ENCODE peak calls at places on chromosomes 4 and X, in four cellular contexts. V is GM12878, I is K562, A is HL-60. F is an unnamed sample.

GRCh38 chr4:87977521-87978278 is 2.2 kb downstream of the SPP1 start:
- DNase-seq in A (no peak), I (no peak), V (no peak), F (no peak)

GRCh38 chr4:139552908-139553307 is 3.1 kb downstream of the SETD7 start:
- DNase-seq in I (no peak), A (no peak), V (no peak), F (no peak)

GRCh38 chr4:132642196-132642817 is 506.8 kb upstream of the PCDH10 start:
- DNase-seq in V (peak; percentile 3), I (peak; percentile 16), A (peak; percentile 8), F (no peak)

GRCh38 chr4:17385403-17385802 is 126.5 kb downstream of the QDPR start:
- DNase-seq in V (peak; percentile 24), A (peak; percentile 12), I (no peak), F (no peak)

GRCh38 chr4:119131160-119131559 is 4.5 kb upstream of the MYOZ2 start:
- DNase-seq in I (no peak), V (no peak), A (no peak), F (no peak)

GRCh38 chr4:177222776-177223175 is 86.9 kb upstream of the NEIL3 start:
- DNase-seq in I (no peak), A (no peak), V (no peak), F (no peak)

GRCh38 chrX:96314974-96315373 is 369.7 kb upstream of the DIAPH2 start:
- DNase-seq in I (no peak), V (no peak), A (no peak), F (no peak)

GRCh38 chr4:108078024-108078733 is 88.5 kb downstream of the HADH start:
- DNase-seq in A (no peak), V (no peak), I (no peak), F (no peak)

GRCh38 chr4:55118397-55118796 is 7.0 kb downstream of the KDR start:
- DNase-seq in A (no peak), V (no peak), I (no peak), F (no peak)

GRCh38 chr4:110197421-110198398 is 705 bp downstream of the ELOVL6 start:
- DNase-seq in I (peak; percentile 23), A (no peak), V (no peak), F (peak; percentile 27)

DNA sequence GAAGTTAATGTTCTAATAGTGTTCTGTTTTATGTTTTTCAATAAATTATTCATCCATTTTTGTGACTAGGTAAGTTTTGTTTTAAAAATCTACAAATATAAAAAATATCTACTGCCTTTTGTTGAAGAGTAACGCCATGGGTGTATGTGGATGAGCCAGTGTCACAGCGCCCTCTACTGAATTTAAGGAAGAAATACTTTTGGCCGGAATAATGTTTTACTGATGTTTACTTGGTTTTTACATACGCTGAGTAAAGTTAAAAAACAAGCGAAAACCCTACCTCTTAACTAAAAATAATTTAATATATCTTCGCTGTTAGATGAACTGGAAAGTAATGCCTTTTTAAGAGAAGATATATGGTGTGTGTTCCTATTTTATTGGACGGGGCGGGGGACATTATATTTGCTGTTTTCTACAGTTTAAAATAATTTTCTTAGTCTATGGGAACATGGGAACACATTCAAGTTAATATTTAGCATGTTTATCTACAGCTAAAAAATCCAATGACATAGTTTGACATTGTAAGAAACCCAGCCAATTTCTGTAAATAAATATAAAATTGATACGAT is 86.1 kb downstream of the CPE start:
- DNase-seq in V (no peak), I (peak; percentile 62), A (peak; percentile 22), F (no peak)
- TF ChIP-seq SPI1 in V (no peak), I (no peak), A (no peak), F (no peak)

DNA sequence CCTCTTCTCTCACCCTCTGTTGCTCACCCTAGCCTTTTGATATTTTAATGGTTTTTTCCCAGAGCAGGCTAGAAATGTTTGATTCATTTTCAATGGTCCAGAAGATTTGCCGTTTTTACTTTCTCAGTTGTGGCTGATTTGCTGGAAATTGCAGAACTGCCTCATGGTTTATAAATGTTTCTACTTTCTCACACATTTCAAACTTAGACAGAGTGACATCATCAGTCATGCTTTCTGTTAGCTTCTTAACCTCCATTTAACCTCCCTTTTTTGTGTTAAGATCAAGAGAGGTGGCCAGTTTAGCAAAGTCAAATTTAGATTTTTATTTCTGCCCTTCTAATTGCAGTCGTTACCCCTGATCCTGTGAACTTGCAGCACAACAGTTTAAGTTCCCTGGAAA is 8.7 kb downstream of the RXFP1 start:
- DNase-seq in V (no peak), I (no peak), A (no peak), F (no peak)
- TF ChIP-seq SPI1 in V (no peak), I (no peak), A (no peak), F (peak; percentile 37)

DNA sequence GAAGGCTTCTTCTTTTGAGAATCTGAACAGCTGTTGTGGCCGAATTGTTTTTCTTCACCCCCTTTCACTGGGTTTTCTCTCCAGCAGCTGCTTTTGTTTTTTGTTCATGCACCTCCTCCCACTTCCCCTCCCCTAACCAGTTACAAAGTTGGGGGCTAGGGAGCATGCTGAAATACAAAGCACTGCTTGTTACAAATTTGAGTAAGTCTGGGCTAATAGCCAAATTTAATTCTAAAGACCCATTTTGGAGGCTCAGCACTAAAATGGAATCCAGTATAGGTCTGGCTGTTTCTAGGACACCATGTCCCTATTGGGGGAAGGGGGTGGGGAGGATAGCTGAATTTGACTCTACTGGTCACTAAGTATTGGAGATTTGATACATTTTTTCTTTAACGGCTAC is 89.2 kb upstream of the GPM6B start:
- DNase-seq in V (no peak), I (no peak), A (no peak), F (no peak)
- TF ChIP-seq SPI1 in V (peak; percentile 32), I (no peak), A (no peak), F (no peak)

DNA sequence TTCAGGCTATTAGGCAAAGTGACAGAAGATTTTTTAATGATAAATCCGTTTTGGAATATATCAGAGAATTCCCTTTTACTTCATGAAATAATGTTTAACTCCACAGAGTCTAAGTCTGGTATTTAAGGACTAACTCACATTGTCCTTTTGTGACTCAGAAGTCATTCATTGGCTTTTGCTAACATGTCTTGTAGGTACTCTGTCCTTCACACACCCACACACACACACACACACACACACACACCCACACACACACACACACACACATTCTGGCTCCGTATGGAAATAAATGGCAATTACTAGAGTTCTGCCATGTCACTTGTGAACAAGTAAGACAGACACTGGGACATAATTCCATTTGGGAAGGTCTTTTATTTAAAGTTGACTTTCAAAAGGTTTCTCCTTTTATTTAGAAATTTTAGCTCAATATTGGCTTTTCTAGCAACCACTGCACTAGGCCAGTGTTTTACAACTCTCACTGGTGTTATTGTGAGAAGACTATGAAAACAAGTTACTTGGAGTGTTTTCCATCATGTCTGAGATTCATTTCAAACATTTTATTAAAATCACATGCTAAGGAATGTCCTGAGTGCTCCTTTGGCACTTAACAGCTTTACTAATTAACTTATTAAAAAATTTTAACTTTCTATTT is 240.1 kb upstream of the GPC4 start:
- DNase-seq in V (no peak), A (no peak), I (no peak), F (no peak)
- TF ChIP-seq SPI1 in V (no peak), A (no peak), I (no peak), F (no peak)

DNA sequence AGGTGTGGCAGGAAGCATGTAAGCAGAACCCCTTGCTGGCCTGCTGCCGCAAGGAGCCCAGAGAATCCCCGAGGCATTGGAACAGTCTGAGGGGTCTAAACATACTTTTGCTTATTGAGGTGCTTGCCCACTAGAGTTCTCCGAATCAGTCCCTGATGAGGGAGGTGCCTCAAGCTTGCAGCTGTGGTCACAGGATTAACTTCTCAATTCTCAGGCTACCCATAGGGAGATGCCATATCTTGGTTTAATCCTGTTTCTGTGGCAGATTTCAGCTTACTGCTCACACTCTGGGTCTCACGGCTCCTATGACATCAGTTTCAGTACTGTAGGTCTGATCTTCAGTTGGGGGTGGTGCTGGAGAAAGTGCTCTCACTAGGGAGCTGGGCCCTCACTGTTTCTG is 39.9 kb downstream of the CCNG2 start:
- DNase-seq in V (peak; percentile 28), A (peak; percentile 55), I (no peak), F (no peak)
- TF ChIP-seq SPI1 in V (no peak), A (no peak), I (no peak), F (no peak)

DNA sequence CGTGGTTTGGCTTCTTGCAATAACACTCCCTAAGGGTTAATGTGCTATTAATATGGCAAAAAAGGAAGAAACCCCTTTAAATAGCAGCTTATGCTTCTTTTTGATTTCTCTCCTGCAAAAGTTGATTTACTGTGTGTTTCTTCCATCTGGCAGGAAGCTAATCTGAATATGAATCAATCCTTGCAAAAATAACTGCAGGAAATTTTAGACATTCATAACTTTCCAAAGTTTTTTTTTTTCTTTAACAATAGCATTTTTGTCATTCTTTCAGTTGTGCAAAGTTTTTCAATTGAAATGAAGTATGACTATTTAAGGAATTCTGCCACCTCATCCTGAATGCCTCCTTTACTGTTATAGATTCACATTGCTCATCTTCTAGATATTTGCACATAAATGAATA is 115.6 kb downstream of the SPANXA1 start:
- DNase-seq in V (no peak), A (no peak), I (no peak), F (no peak)
- TF ChIP-seq SPI1 in V (no peak), A (no peak), I (no peak), F (no peak)